ENCODE peak calls at places on chromosomes 4 and X, in six cellular contexts. S is endodermal cell, R is lung, E is MM.1S, L is lower lobe of right lung, X is heart right ventricle. I is an unnamed sample.

GRCh38 chr4:52376107-52376704 is 282.9 kb downstream of the USP46 start:
- DNase-seq in S (no peak), R (no peak), E (peak; percentile 10), L (no peak), X (peak; percentile 38), I (no peak)

GRCh38 chr4:106034205-106034604 is 138.9 kb downstream of the NPNT start:
- DNase-seq in S (no peak), R (no peak), E (no peak), L (no peak), X (no peak), I (no peak)

GRCh38 chr4:181289203-181289602 is 954.0 kb upstream of the TENM3 start:
- DNase-seq in S (peak; percentile 74), R (no peak), E (no peak), L (no peak), X (no peak), I (no peak)

GRCh38 chr4:7206856-7207567 is 14.7 kb downstream of the SORCS2 start:
- DNase-seq in S (peak; percentile 83), R (peak; percentile 69), E (no peak), L (peak; percentile 80), X (peak; percentile 80), I (peak; percentile 86)

GRCh38 chrX:38426785-38427184 is 74.4 kb downstream of the OTC start:
- DNase-seq in S (no peak), R (no peak), E (no peak), L (no peak), X (no peak), I (no peak)

GRCh38 chr4:47785196-47785595 is 52.7 kb downstream of the CORIN start:
- DNase-seq in S (no peak), R (no peak), E (no peak), L (no peak), X (peak; percentile 11), I (no peak)

GRCh38 chr4:33940281-33940680 is 2304.0 kb downstream of the ARAP2 start:
- DNase-seq in S (no peak), R (no peak), E (no peak), L (no peak), X (no peak), I (no peak)

GRCh38 chrX:136710324-136710951 is 62.5 kb downstream of the CD40LG start:
- DNase-seq in S (no peak), R (no peak), E (peak; percentile 77), L (no peak), X (no peak), I (no peak)

GRCh38 chrX:129058405-129058804 is 464.9 kb downstream of the SMARCA1 start:
- DNase-seq in S (no peak), R (no peak), E (no peak), L (no peak), X (no peak), I (no peak)

GRCh38 chr4:76898949-76899640 is 1.2 kb upstream of the SOWAHB start:
- DNase-seq in S (no peak), R (no peak), E (no peak), L (no peak), X (no peak), I (no peak)

GRCh38 chrX:107708762-107709161 is 66.8 kb downstream of the TSC22D3 start:
- DNase-seq in S (peak; percentile 36), R (peak; percentile 40), E (no peak), L (no peak), X (no peak), I (no peak)

GRCh38 chr4:66554844-66555243 is 884.6 kb upstream of the EPHA5 start:
- DNase-seq in S (no peak), R (no peak), E (no peak), L (no peak), X (no peak), I (no peak)

GRCh38 chr4:164997324-164997723 is 19.9 kb upstream of the TRIM61 start:
- DNase-seq in S (no peak), R (no peak), E (peak; percentile 16), L (no peak), X (no peak), I (no peak)
- TF ChIP-seq CTCF in S (peak; percentile 42), R (no peak), E (peak; percentile 28), L (no peak), X (no peak), I (no peak)

GRCh38 chr4:122666527-122667245 is 45.8 kb upstream of the IL21 start:
- DNase-seq in S (no peak), R (no peak), E (no peak), L (no peak), X (no peak), I (no peak)

GRCh38 chr4:122661661-122662160 is 40.8 kb upstream of the IL21 start:
- DNase-seq in S (no peak), R (no peak), E (no peak), L (no peak), X (no peak), I (no peak)

GRCh38 chr4:122665148-122665547 is 44.3 kb upstream of the IL21 start:
- DNase-seq in S (no peak), R (no peak), E (no peak), L (no peak), X (no peak), I (no peak)

GRCh38 chr4:122662701-122663100 is 41.8 kb upstream of the IL21 start:
- DNase-seq in S (peak; percentile 48), R (no peak), E (no peak), L (no peak), X (no peak), I (no peak)

GRCh38 chr4:122663814-122664610 is 43.1 kb upstream of the IL21 start:
- DNase-seq in S (no peak), R (no peak), E (no peak), L (no peak), X (no peak), I (no peak)
- H3K4me1 ChIP-seq in S (peaks cover 7% of the 10 kb centered on the region), R (no peaks in the 10 kb centered on the region), E (peaks cover 4% of the 10 kb centered on the region), L (no peaks in the 10 kb centered on the region), X (no peaks in the 10 kb centered on the region), I (peaks cover 3% of the 10 kb centered on the region)

GRCh38 chr4:100848865-100849264 is 331.0 kb upstream of the EMCN start:
- DNase-seq in S (peak; percentile 72), R (no peak), E (no peak), L (no peak), X (no peak), I (no peak)
- TF ChIP-seq CTCF in S (peak; percentile 75), R (no peak), E (peak; percentile 28), L (no peak), X (no peak), I (peak; percentile 27)

GRCh38 chr4:121688261-121688660 is 8.5 kb downstream of the ANXA5 start:
- DNase-seq in S (no peak), R (no peak), E (no peak), L (no peak), X (no peak), I (no peak)
- H3K4me1 ChIP-seq in S (peaks cover 14% of the 10 kb centered on the region), R (peaks cover 49% of the 10 kb centered on the region), E (no peaks in the 10 kb centered on the region), L (peaks cover 59% of the 10 kb centered on the region), X (peaks cover 65% of the 10 kb centered on the region), I (peaks cover 65% of the 10 kb centered on the region)

GRCh38 chr4:24001945-24002640 is 112.2 kb upstream of the PPARGC1A start:
- DNase-seq in S (no peak), R (no peak), E (no peak), L (no peak), X (no peak), I (no peak)

GRCh38 chr4:24003476-24003875 is 113.6 kb upstream of the PPARGC1A start:
- DNase-seq in S (peak; percentile 70), R (no peak), E (no peak), L (no peak), X (no peak), I (no peak)

GRCh38 chr4:24002641-24002966 is 112.8 kb upstream of the PPARGC1A start:
- DNase-seq in S (no peak), R (no peak), E (no peak), L (no peak), X (no peak), I (no peak)

GRCh38 chr4:23999714-24000113 is 109.9 kb upstream of the PPARGC1A start:
- DNase-seq in S (no peak), R (no peak), E (no peak), L (no peak), X (no peak), I (no peak)

DNA sequence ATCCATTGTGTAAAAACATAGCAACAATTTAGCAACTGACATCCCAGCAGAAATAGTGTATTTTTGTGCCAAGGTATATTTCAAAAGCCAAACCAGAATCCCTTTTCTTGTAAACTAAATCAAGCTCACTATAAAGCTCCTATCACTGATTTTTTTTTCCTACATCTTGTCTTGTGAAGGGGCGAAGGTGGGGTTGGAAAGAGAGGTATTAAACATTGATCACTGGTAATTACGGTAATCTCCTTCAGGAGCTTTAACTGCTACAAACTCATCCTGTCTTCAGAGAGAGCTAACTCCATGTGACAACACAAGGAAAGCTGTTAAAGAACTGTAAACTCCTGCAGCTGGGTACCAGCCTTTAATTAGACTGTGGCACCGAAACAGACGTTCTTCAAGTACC is 111.6 kb upstream of the PPARGC1A start:
- DNase-seq in S (no peak), R (no peak), E (no peak), L (no peak), X (no peak), I (no peak)
- TF ChIP-seq CTCF in S (no peak), R (no peak), E (no peak), L (no peak), X (no peak), I (no peak)

I was measured in left ventricle myocardium inferior.